ENCODE peak calls at places on chromosomes 16 and 17, in seven cellular contexts. V is glutamatergic neuron; T is activated gamma-delta T cell treated with anti-CD3 and anti-CD28 coated beads, Interleukin-2, amount 50 U/mL, for 16 hours; J is SJCRH30; W is NCI-H1048; Y is thoracic aorta; H is neuronal stem cell. A is an unnamed sample.
A peak's percentile ranks its signal among the peaks of the same experiment; 100 is the strongest.

GRCh38 chr17:57050303-57050702 is 34.7 kb upstream of the AKAP1 start:
- DNase-seq in J (no peak), H (no peak), Y (no peak), V (no peak), T (no peak), W (no peak), A (no peak)

GRCh38 chr17:40093580-40094201 is 6.7 kb downstream of the NR1D1 start:
- DNase-seq in J (no peak), H (no peak), V (no peak), Y (no peak), T (no peak), W (no peak), A (no peak)

GRCh38 chr16:58378401-58378800 is 13.9 kb upstream of the GINS3 start:
- DNase-seq in W (no peak), Y (no peak), J (no peak), V (no peak), T (no peak), H (no peak), A (no peak)

GRCh38 chr17:68794636-68795503 is 160.3 kb downstream of the ABCA8 start:
- DNase-seq in T (no peak), W (no peak), V (no peak), Y (no peak), H (no peak), J (peak; percentile 3), A (no peak)

GRCh38 chr16:57470683-57471082 is 8.2 kb downstream of the POLR2C start:
- DNase-seq in V (no peak), T (no peak), H (no peak), J (no peak), Y (no peak), W (no peak), A (peak; percentile 35)

GRCh38 chr17:45186955-45187354 is 25.3 kb downstream of the HEXIM2 start:
- DNase-seq in J (no peak), T (no peak), W (no peak), H (no peak), V (no peak), Y (no peak), A (no peak)

GRCh38 chr16:53876811-53877210 is 172.9 kb downstream of the FTO start:
- DNase-seq in H (no peak), T (no peak), J (peak; percentile 40), V (no peak), Y (no peak), W (no peak), A (no peak)

GRCh38 chr16:12362482-12363458 is 386.2 kb downstream of the SNX29 start:
- DNase-seq in J (no peak), H (no peak), W (no peak), V (peak; percentile 92), Y (no peak), T (no peak), A (no peak)

GRCh38 chr17:6153416-6153815 is 83.2 kb downstream of the WSCD1 start:
- DNase-seq in T (no peak), H (no peak), W (no peak), Y (no peak), V (peak; percentile 32), J (no peak), A (no peak)

GRCh38 chr16:69378760-69379159 is 7.0 kb downstream of the TERF2 start:
- DNase-seq in J (no peak), V (no peak), Y (no peak), T (no peak), H (no peak), W (no peak), A (no peak)

A was measured in BE2C.